ENCODE peak calls at places on chromosome 18, in eight cellular contexts. One of them, this sample, is unnamed.

GRCh38 chr18:46265190-46266156 is 161.3 kb downstream of the HAUS1 start:
- DNase-seq in lung: no peak
- DNase-seq in A549: no peak
- DNase-seq in dorsolateral prefrontal cortex: no peak
- DNase-seq in testis: no peak
- DNase-seq in neural progenitor cell: no peak
- DNase-seq in adrenal gland: no peak
- DNase-seq in progenitor cell of endocrine pancreas: no peak
- DNase-seq in this sample: no peak

GRCh38 chr18:13267517-13267916 is 49.0 kb downstream of the LDLRAD4 start:
- DNase-seq in testis: no peak
- DNase-seq in neural progenitor cell: no peak
- DNase-seq in progenitor cell of endocrine pancreas: no peak
- DNase-seq in adrenal gland: no peak
- DNase-seq in A549: no peak
- DNase-seq in dorsolateral prefrontal cortex: no peak
- DNase-seq in lung: no peak
- DNase-seq in this sample: no peak

GRCh38 chr18:36335476-36336279 is 38.2 kb downstream of the FHOD3 start:
- DNase-seq in lung: peak
- DNase-seq in A549: no peak
- DNase-seq in adrenal gland: no peak
- DNase-seq in testis: no peak
- DNase-seq in neural progenitor cell: no peak
- DNase-seq in dorsolateral prefrontal cortex: no peak
- DNase-seq in progenitor cell of endocrine pancreas: no peak
- DNase-seq in this sample: no peak

GRCh38 chr18:69588301-69588700 is 187.6 kb downstream of the DOK6 start:
- DNase-seq in progenitor cell of endocrine pancreas: no peak
- DNase-seq in neural progenitor cell: no peak
- DNase-seq in lung: no peak
- DNase-seq in adrenal gland: no peak
- DNase-seq in dorsolateral prefrontal cortex: no peak
- DNase-seq in testis: no peak
- DNase-seq in A549: peak
- DNase-seq in this sample: no peak

GRCh38 chr18:5021558-5021957 is 175.5 kb downstream of the AKAIN1 start:
- DNase-seq in neural progenitor cell: no peak
- DNase-seq in adrenal gland: no peak
- DNase-seq in testis: no peak
- DNase-seq in dorsolateral prefrontal cortex: no peak
- DNase-seq in progenitor cell of endocrine pancreas: no peak
- DNase-seq in lung: no peak
- DNase-seq in A549: no peak
- DNase-seq in this sample: no peak

GRCh38 chr18:57447154-57447621 is 12.0 kb downstream of the ONECUT2 start:
- DNase-seq in lung: no peak
- DNase-seq in neural progenitor cell: peak
- DNase-seq in dorsolateral prefrontal cortex: no peak
- DNase-seq in testis: peak
- DNase-seq in adrenal gland: no peak
- DNase-seq in A549: no peak
- DNase-seq in progenitor cell of endocrine pancreas: peak
- DNase-seq in this sample: peak

GRCh38 chr18:9653390-9653789 is 39.0 kb upstream of the PPP4R1 start:
- DNase-seq in lung: no peak
- DNase-seq in A549: no peak
- DNase-seq in adrenal gland: peak
- DNase-seq in neural progenitor cell: no peak
- DNase-seq in testis: peak
- DNase-seq in dorsolateral prefrontal cortex: peak
- DNase-seq in progenitor cell of endocrine pancreas: no peak
- DNase-seq in this sample: no peak

GRCh38 chr18:11183621-11184020 is 34.3 kb upstream of the PIEZO2 start:
- DNase-seq in neural progenitor cell: no peak
- DNase-seq in adrenal gland: no peak
- DNase-seq in lung: no peak
- DNase-seq in A549: no peak
- DNase-seq in progenitor cell of endocrine pancreas: no peak
- DNase-seq in testis: no peak
- DNase-seq in dorsolateral prefrontal cortex: no peak
- DNase-seq in this sample: no peak

GRCh38 chr18:2627821-2628276 is 27.7 kb upstream of the SMCHD1 start:
- DNase-seq in adrenal gland: no peak
- DNase-seq in testis: no peak
- DNase-seq in lung: no peak
- DNase-seq in neural progenitor cell: no peak
- DNase-seq in progenitor cell of endocrine pancreas: no peak
- DNase-seq in dorsolateral prefrontal cortex: no peak
- DNase-seq in A549: peak
- DNase-seq in this sample: no peak

GRCh38 chr18:9712606-9713005 is 4.5 kb downstream of the RAB31 start:
- DNase-seq in lung: no peak
- DNase-seq in progenitor cell of endocrine pancreas: no peak
- DNase-seq in neural progenitor cell: no peak
- DNase-seq in dorsolateral prefrontal cortex: no peak
- DNase-seq in adrenal gland: no peak
- DNase-seq in A549: no peak
- DNase-seq in testis: no peak
- DNase-seq in this sample: no peak

GRCh38 chr18:27964811-27965210 is 212.1 kb downstream of the CDH2 start:
- DNase-seq in adrenal gland: no peak
- DNase-seq in neural progenitor cell: no peak
- DNase-seq in progenitor cell of endocrine pancreas: no peak
- DNase-seq in lung: no peak
- DNase-seq in testis: no peak
- DNase-seq in A549: peak
- DNase-seq in dorsolateral prefrontal cortex: no peak
- DNase-seq in this sample: no peak

GRCh38 chr18:45780568-45780967 is 44.9 kb upstream of the SIGLEC15 start:
- DNase-seq in progenitor cell of endocrine pancreas: no peak
- DNase-seq in A549: no peak
- DNase-seq in lung: no peak
- DNase-seq in adrenal gland: no peak
- DNase-seq in dorsolateral prefrontal cortex: no peak
- DNase-seq in neural progenitor cell: peak
- DNase-seq in testis: no peak
- DNase-seq in this sample: no peak

GRCh38 chr18:12597775-12598174 is 60.1 kb downstream of the SPIRE1 start:
- DNase-seq in A549: peak
- DNase-seq in lung: peak
- DNase-seq in testis: no peak
- DNase-seq in dorsolateral prefrontal cortex: no peak
- DNase-seq in neural progenitor cell: no peak
- DNase-seq in progenitor cell of endocrine pancreas: no peak
- DNase-seq in adrenal gland: peak
- DNase-seq in this sample: no peak

GRCh38 chr18:36046898-36047297 is 20.5 kb downstream of the RPRD1A start:
- DNase-seq in dorsolateral prefrontal cortex: no peak
- DNase-seq in lung: no peak
- DNase-seq in progenitor cell of endocrine pancreas: no peak
- DNase-seq in testis: no peak
- DNase-seq in neural progenitor cell: no peak
- DNase-seq in adrenal gland: no peak
- DNase-seq in A549: no peak
- DNase-seq in this sample: no peak

GRCh38 chr18:28559511-28559910 is 382.6 kb upstream of the CDH2 start:
- DNase-seq in lung: no peak
- DNase-seq in dorsolateral prefrontal cortex: no peak
- DNase-seq in neural progenitor cell: no peak
- DNase-seq in testis: no peak
- DNase-seq in adrenal gland: no peak
- DNase-seq in progenitor cell of endocrine pancreas: no peak
- DNase-seq in A549: no peak
- DNase-seq in this sample: no peak

GRCh38 chr18:13186687-13187086 is 31.9 kb upstream of the LDLRAD4 start:
- DNase-seq in testis: no peak
- DNase-seq in dorsolateral prefrontal cortex: no peak
- DNase-seq in adrenal gland: no peak
- DNase-seq in lung: no peak
- DNase-seq in neural progenitor cell: no peak
- DNase-seq in progenitor cell of endocrine pancreas: no peak
- DNase-seq in A549: no peak
- DNase-seq in this sample: no peak

GRCh38 chr18:7662866-7663265 is 95.8 kb downstream of the PTPRM start:
- DNase-seq in adrenal gland: no peak
- DNase-seq in lung: no peak
- DNase-seq in testis: no peak
- DNase-seq in dorsolateral prefrontal cortex: no peak
- DNase-seq in A549: no peak
- DNase-seq in neural progenitor cell: no peak
- DNase-seq in progenitor cell of endocrine pancreas: no peak
- DNase-seq in this sample: no peak

GRCh38 chr18:49274188-49274714 is 186.2 kb downstream of the DYM start:
- DNase-seq in dorsolateral prefrontal cortex: no peak
- DNase-seq in testis: no peak
- DNase-seq in A549: no peak
- DNase-seq in progenitor cell of endocrine pancreas: no peak
- DNase-seq in neural progenitor cell: no peak
- DNase-seq in lung: no peak
- DNase-seq in adrenal gland: no peak
- DNase-seq in this sample: no peak

GRCh38 chr18:48956378-48956777 is 5.6 kb upstream of the SMAD7 start:
- DNase-seq in neural progenitor cell: no peak
- DNase-seq in dorsolateral prefrontal cortex: no peak
- DNase-seq in testis: no peak
- DNase-seq in adrenal gland: no peak
- DNase-seq in A549: no peak
- DNase-seq in progenitor cell of endocrine pancreas: no peak
- DNase-seq in lung: no peak
- DNase-seq in this sample: no peak

GRCh38 chr18:10003866-10004265 is 90.0 kb downstream of the VAPA start:
- DNase-seq in adrenal gland: no peak
- DNase-seq in A549: no peak
- DNase-seq in neural progenitor cell: no peak
- DNase-seq in testis: no peak
- DNase-seq in lung: no peak
- DNase-seq in dorsolateral prefrontal cortex: no peak
- DNase-seq in progenitor cell of endocrine pancreas: no peak
- DNase-seq in this sample: no peak

GRCh38 chr18:10482985-10483949 is 28.8 kb downstream of the APCDD1 start:
- DNase-seq in A549: no peak
- DNase-seq in progenitor cell of endocrine pancreas: no peak
- DNase-seq in neural progenitor cell: no peak
- DNase-seq in dorsolateral prefrontal cortex: no peak
- DNase-seq in lung: no peak
- DNase-seq in testis: peak
- DNase-seq in adrenal gland: peak
- DNase-seq in this sample: no peak

DNA sequence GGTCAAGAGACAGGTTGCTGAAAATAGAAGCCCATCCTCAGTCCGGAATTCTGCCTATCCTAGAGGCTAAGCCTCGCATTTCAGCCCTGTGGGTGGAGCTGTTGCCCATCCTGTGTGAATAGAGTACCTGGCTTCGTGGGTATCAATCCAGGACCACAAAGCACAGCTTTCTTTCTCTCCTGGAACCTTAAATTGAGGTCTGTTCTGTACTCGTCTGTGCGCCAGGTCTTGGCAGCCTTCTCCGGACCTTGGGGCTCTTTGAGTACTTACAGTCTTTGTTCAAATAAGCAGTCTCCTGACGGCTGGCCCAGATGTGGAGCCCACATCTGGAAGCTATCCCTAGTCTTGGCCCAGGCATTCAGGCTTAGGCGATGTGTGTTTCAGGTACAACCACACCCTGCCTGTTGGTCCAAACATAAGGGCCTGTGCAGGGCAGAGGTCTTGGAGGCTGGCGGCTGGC is 294.3 kb downstream of the BCL2 start:
- DNase-seq in neural progenitor cell: peak
- DNase-seq in progenitor cell of endocrine pancreas: no peak
- DNase-seq in adrenal gland: no peak
- DNase-seq in testis: peak
- DNase-seq in dorsolateral prefrontal cortex: no peak
- DNase-seq in A549: peak
- DNase-seq in lung: no peak
- DNase-seq in this sample: peak
- TF ChIP-seq CTCF in neural progenitor cell: peak
- TF ChIP-seq CTCF in progenitor cell of endocrine pancreas: peak
- TF ChIP-seq CTCF in adrenal gland: no peak
- TF ChIP-seq CTCF in testis: no peak
- TF ChIP-seq CTCF in dorsolateral prefrontal cortex: no peak
- TF ChIP-seq CTCF in A549: no peak
- TF ChIP-seq CTCF in lung: no peak
- TF ChIP-seq CTCF in this sample: peak

GRCh38 chr18:32919799-32920198 is 147.0 kb upstream of the KLHL14 start:
- DNase-seq in neural progenitor cell: peak
- DNase-seq in A549: peak
- DNase-seq in progenitor cell of endocrine pancreas: peak
- DNase-seq in testis: no peak
- DNase-seq in adrenal gland: no peak
- DNase-seq in dorsolateral prefrontal cortex: no peak
- DNase-seq in lung: no peak
- DNase-seq in this sample: peak
- TF ChIP-seq CTCF in neural progenitor cell: peak
- TF ChIP-seq CTCF in A549: no peak
- TF ChIP-seq CTCF in progenitor cell of endocrine pancreas: peak
- TF ChIP-seq CTCF in testis: no peak
- TF ChIP-seq CTCF in adrenal gland: no peak
- TF ChIP-seq CTCF in dorsolateral prefrontal cortex: no peak
- TF ChIP-seq CTCF in lung: no peak
- TF ChIP-seq CTCF in this sample: peak

DNA sequence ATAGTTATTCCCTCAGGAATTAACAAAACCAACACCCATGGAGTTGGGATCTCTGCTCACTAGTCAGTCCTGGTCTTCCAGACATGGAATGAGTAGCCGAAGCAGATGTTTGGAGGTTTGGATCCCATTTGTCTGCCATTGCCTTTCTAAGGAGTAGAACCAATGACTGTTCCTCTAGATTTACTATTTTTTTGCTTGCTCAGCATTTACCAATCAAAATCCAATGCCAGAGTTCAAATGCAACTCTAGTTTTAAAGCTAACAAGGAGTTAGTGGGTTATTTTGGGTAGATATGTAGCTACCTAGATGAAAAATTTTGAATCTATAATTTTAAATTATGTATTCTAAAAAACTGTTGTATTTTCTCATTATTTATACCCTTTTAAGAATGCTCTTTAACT is 62.6 kb downstream of the MALT1 start:
- DNase-seq in dorsolateral prefrontal cortex: no peak
- DNase-seq in progenitor cell of endocrine pancreas: no peak
- DNase-seq in lung: no peak
- DNase-seq in A549: no peak
- DNase-seq in testis: no peak
- DNase-seq in adrenal gland: no peak
- DNase-seq in neural progenitor cell: no peak
- DNase-seq in this sample: no peak
- TF ChIP-seq CTCF in dorsolateral prefrontal cortex: no peak
- TF ChIP-seq CTCF in progenitor cell of endocrine pancreas: no peak
- TF ChIP-seq CTCF in lung: no peak
- TF ChIP-seq CTCF in A549: no peak
- TF ChIP-seq CTCF in testis: no peak
- TF ChIP-seq CTCF in adrenal gland: no peak
- TF ChIP-seq CTCF in neural progenitor cell: no peak
- TF ChIP-seq CTCF in this sample: no peak

DNA sequence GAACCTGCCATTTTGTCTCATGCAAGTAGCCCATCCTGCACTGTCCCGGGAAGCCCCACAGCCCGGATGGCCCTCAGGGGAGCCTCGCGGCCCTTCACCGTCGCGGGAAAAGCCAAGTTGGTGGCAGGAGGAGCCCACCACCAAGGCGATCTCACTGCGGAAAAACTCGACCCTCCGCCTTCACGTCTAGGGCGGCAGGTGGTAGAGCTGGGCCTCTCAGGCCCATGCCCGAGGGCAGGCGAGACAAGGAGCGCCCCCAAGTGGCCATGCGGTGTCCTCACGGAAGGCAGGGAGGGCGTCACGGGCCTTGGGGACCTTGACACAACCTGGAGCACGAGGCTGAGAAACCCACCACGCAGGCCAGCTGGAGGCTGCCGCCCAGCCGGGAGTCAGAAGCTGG is 34.8 kb upstream of the SKA1 start:
- DNase-seq in A549: no peak
- DNase-seq in neural progenitor cell: no peak
- DNase-seq in dorsolateral prefrontal cortex: no peak
- DNase-seq in lung: no peak
- DNase-seq in progenitor cell of endocrine pancreas: no peak
- DNase-seq in adrenal gland: no peak
- DNase-seq in testis: peak
- DNase-seq in this sample: peak
- TF ChIP-seq CTCF in A549: no peak
- TF ChIP-seq CTCF in neural progenitor cell: peak
- TF ChIP-seq CTCF in dorsolateral prefrontal cortex: no peak
- TF ChIP-seq CTCF in lung: no peak
- TF ChIP-seq CTCF in progenitor cell of endocrine pancreas: no peak
- TF ChIP-seq CTCF in adrenal gland: no peak
- TF ChIP-seq CTCF in testis: no peak
- TF ChIP-seq CTCF in this sample: no peak